ENCODE peak calls at places on chromosomes 5 and 9, in nine cellular contexts. U is breast epithelium, W is BE2C, O is HFF-Myc, G is left ventricle myocardium inferior, C is upper lobe of right lung, Y is ovary, F is HCT116, S is heart left ventricle. K is an unnamed sample.

GRCh38 chr5:37668524-37669047 is 171.3 kb downstream of the GDNF start:
- DNase-seq in O (peak), W (no peak), C (no peak), U (peak), S (peak), G (no peak), F (peak), Y (peak), K (peak)

GRCh38 chr5:16508730-16509531 is 43.3 kb upstream of the ZNF622 start:
- DNase-seq in W (no peak), S (peak), G (peak), O (no peak), Y (no peak), F (peak), C (peak), U (peak), K (peak)

GRCh38 chr5:170985486-170985885 is 123.7 kb downstream of the RANBP17 start:
- DNase-seq in Y (no peak), G (no peak), W (no peak), F (no peak), S (no peak), C (no peak), O (peak), U (no peak), K (no peak)

GRCh38 chr5:178349607-178350353 is 117.2 kb upstream of the PHYKPL start:
- DNase-seq in S (no peak), G (no peak), Y (no peak), O (no peak), F (no peak), U (no peak), C (peak), W (no peak), K (no peak)

GRCh38 chr9:126860757-126861466 is 473 bp downstream of the ZBTB34 start:
- DNase-seq in W (peak), C (peak), G (no peak), Y (no peak), F (no peak), S (peak), U (no peak), O (no peak), K (peak)

GRCh38 chr9:706606-707451 is 134.7 kb upstream of the DMRT1 start:
- DNase-seq in W (peak), Y (peak), F (no peak), O (no peak), S (peak), G (peak), C (peak), U (peak), K (peak)

GRCh38 chr5:85304524-85304923 is 919.8 kb upstream of the EDIL3 start:
- DNase-seq in S (no peak), F (no peak), W (no peak), G (no peak), O (no peak), C (no peak), U (no peak), Y (no peak), K (no peak)

GRCh38 chr9:118529210-118529609 is 825.0 kb downstream of the TLR4 start:
- DNase-seq in G (no peak), W (no peak), C (no peak), O (no peak), S (no peak), U (no peak), Y (no peak), F (no peak), K (peak)

GRCh38 chr9:77968506-77968905 is 63.1 kb downstream of the GNAQ start:
- DNase-seq in G (no peak), Y (no peak), O (no peak), C (no peak), F (no peak), U (no peak), W (peak), S (no peak), K (no peak)

GRCh38 chr9:128818839-128819715 is 777 bp downstream of the ENDOG start:
- DNase-seq in W (peak), Y (peak), O (no peak), F (no peak), S (peak), U (no peak), C (peak), G (peak), K (peak)

GRCh38 chr5:36422957-36423356 is 121.3 kb upstream of the RANBP3L start:
- DNase-seq in U (no peak), Y (no peak), W (no peak), C (no peak), O (no peak), F (no peak), S (no peak), G (no peak), K (no peak)

GRCh38 chr5:763998-764781 is 20.3 kb downstream of the ZDHHC11B start:
- DNase-seq in W (peak), C (peak), F (no peak), Y (no peak), U (peak), S (no peak), G (no peak), O (no peak), K (no peak)

GRCh38 chr5:95863383-95863757 is 40.8 kb upstream of the GLRX start:
- DNase-seq in W (no peak), O (no peak), C (no peak), U (no peak), G (no peak), Y (no peak), F (no peak), S (no peak), K (peak)

DNA sequence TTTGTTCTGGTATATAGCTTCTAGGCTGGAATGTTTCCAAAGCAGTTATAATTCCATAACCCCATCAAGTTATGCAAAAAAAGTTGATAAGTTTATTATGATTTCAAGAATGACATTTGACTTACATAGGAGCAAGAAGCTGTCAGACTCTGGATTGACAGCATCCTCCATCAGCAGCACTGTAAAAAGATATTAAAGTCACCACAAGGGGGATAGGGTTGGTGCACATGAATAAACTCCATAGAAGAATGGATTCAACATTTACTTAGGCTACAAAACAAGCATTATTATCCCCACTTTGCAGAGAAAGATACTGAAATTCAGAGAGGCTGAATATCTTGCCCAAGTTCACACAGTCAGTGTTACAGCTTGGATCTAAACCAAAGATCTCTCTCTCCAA is 208.9 kb upstream of the SLC30A5 start:
- DNase-seq in U (no peak), F (peak), O (no peak), Y (no peak), S (no peak), C (no peak), G (no peak), W (no peak), K (no peak)
- TF ChIP-seq CTCF in U (no peak), F (peak), O (peak), Y (no peak), S (no peak), C (peak), G (peak), W (peak), K (peak)

GRCh38 chr5:59037041-59037440 is 454.2 kb downstream of the RAB3C start:
- DNase-seq in F (no peak), U (no peak), G (no peak), Y (no peak), W (no peak), O (no peak), S (no peak), C (no peak), K (no peak)

GRCh38 chr5:59037453-59038168 is 454.7 kb downstream of the RAB3C start:
- DNase-seq in F (no peak), G (no peak), C (no peak), S (no peak), U (no peak), Y (no peak), O (no peak), W (no peak), K (no peak)

GRCh38 chr5:59034498-59035186 is 451.8 kb downstream of the RAB3C start:
- DNase-seq in F (no peak), G (no peak), W (peak), U (no peak), C (no peak), Y (no peak), S (no peak), O (no peak), K (peak)

GRCh38 chr5:59035681-59036080 is 452.8 kb downstream of the RAB3C start:
- DNase-seq in U (no peak), G (no peak), Y (no peak), O (no peak), C (no peak), F (no peak), S (no peak), W (no peak), K (no peak)

DNA sequence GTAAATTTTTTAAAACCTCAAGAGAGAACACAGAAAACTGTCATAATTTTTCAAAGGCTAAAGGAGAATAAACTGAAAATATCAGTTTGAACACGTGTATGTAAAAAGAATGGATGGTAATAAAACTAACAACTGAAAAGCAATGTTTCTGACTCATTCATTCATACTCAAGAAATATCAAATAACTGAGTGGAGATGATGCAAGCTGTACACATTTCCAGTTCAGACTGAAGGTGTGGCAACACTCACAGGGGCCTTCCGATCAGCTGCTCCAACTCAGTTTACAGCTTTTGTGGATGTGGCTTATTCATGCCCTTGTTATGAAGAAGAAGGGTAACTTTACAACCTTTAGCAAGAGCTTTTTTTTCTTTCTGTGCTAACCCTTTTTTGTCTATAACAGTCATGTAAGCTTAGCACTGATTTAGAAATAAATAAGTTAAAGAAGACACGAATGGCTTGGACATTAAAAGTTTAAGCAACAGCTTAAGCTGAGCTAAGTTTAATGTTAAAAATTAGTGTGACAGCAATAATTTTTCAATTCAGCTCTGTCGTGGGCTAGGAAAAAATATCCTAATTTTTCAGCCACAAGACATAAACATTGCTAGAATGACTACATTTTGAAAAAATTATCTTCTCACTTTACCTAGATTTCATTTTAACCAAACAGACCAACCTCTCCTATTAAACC is 453.5 kb downstream of the RAB3C start:
- DNase-seq in O (peak), Y (no peak), W (no peak), S (no peak), G (no peak), F (peak), U (no peak), C (no peak), K (peak)
- H3K4me3 ChIP-seq in O (no peak), Y (no peak), W (peak), S (no peak), G (peak), F (no peak), U (no peak), C (peak), K (peak)

DNA sequence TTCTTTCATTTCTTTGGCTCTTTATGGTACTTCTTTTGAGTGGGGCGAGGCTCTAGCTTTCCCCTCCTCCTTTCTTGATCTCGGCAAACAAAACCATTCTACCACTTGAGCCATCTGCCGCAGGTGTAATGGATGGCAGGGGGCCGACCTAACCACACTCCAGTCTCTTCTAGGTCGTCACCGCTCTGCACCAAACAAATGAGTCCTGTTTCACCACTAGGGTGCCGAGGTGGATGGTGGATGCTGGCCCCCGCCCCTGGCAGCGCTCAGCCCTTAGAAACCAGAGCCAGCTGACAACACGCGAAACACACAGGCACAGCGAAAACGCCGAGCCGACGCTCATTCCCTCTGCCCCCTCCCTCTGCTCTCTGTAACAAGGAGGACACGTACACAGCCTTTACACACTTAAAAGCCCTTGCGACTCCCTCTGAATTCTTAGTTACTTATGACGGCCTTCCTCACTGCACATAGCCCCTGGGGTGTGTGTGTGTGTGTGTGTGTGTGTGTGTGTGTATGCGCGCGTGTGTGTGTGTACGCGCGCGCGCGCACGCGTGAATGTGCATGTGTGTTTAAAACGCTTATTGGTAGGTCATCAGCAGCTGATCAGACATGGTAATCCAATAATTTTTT is 199.4 kb downstream of the MEF2C start:
- DNase-seq in O (no peak), S (no peak), F (no peak), Y (no peak), G (no peak), U (no peak), C (no peak), W (peak), K (no peak)
- TF ChIP-seq CTCF in O (no peak), S (no peak), F (peak), Y (no peak), G (no peak), U (no peak), C (no peak), W (no peak), K (no peak)

GRCh38 chr9:83219924-83220438 is 157.0 kb upstream of the RASEF start:
- DNase-seq in G (no peak), C (no peak), F (no peak), S (no peak), O (no peak), U (no peak), Y (no peak), W (no peak), K (no peak)
- H3K4me3 ChIP-seq in G (peak), C (peak), F (peak), S (peak), O (peak), U (peak), Y (peak), W (peak), K (peak)

DNA sequence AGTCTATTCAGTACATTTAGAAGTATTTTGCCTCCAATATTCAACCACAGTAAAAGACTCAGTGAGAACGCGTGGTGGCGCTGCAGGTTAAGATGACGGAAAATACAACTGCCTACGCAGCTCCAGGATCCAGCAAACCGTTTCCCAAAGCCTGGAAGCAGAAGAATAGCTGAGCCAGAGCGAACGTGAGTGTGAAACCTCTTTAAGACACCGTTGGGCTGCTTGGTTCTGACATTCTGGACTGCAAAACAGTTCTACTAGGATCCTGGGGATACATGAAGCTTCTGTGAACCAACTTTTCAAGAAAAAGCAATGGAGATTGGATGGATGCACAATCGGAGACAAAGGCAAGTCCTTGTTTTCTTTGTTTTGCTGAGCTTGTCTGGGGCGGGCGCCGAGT is at the start of gene PCDHB16:
- DNase-seq in C (no peak), U (no peak), F (no peak), S (no peak), O (no peak), W (peak), Y (peak), G (no peak), K (peak)
- TF ChIP-seq CTCF in C (peak), U (peak), F (no peak), S (peak), O (peak), W (peak), Y (peak), G (peak), K (peak)

GRCh38 chr5:166880456-166880855 is 1411.0 kb upstream of the WWC1 start:
- DNase-seq in O (no peak), S (no peak), C (no peak), Y (no peak), F (no peak), U (no peak), G (no peak), W (no peak), K (no peak)

GRCh38 chr5:166883016-166883415 is 1408.4 kb upstream of the WWC1 start:
- DNase-seq in G (no peak), W (no peak), S (no peak), F (no peak), Y (no peak), C (no peak), U (no peak), O (no peak), K (no peak)
- H3K4me3 ChIP-seq in G (no peak), W (no peak), S (no peak), F (no peak), Y (no peak), C (no peak), U (no peak), O (no peak), K (no peak)

GRCh38 chr9:81673310-81673709 is 16.0 kb downstream of the TLE1 start:
- DNase-seq in F (no peak), U (no peak), C (no peak), W (no peak), O (no peak), G (no peak), Y (no peak), S (no peak), K (no peak)
- TF ChIP-seq CTCF in F (peak), U (no peak), C (no peak), W (no peak), O (no peak), G (no peak), Y (no peak), S (no peak), K (no peak)

K was measured in fibroblast of villous mesenchyme.